ENCODE peak calls at places on chromosome 5, in nine cellular contexts. K, T, J, B, L, E, Z, C and Q are unnamed samples.

GRCh38 chr5:122192883-122193496 is 63.6 kb downstream of the ZNF474 start:
- DNase-seq in J (peak; percentile 67), T (no peak), Z (no peak), B (no peak), K (no peak), L (no peak), E (no peak), C (no peak), Q (peak; percentile 82)

GRCh38 chr5:133309981-133310630 is 258.3 kb downstream of the HSPA4 start:
- DNase-seq in T (no peak), E (no peak), K (no peak), B (no peak), L (no peak), Z (no peak), C (no peak), J (no peak), Q (no peak)

GRCh38 chr5:73812457-73812856 is 186.5 kb downstream of the ARHGEF28 start:
- DNase-seq in E (no peak), Z (no peak), J (no peak), B (no peak), C (no peak), T (no peak), L (no peak), K (no peak), Q (no peak)

GRCh38 chr5:71882826-71883744 is 164.0 kb downstream of the CARTPT start:
- DNase-seq in T (no peak), L (no peak), K (no peak), C (no peak), B (no peak), E (no peak), Z (no peak), J (peak; percentile 16), Q (peak; percentile 14)

GRCh38 chr5:148735301-148735700 is 81.0 kb upstream of the HTR4 start:
- DNase-seq in K (no peak), C (no peak), E (no peak), L (no peak), Z (no peak), T (no peak), J (no peak), B (no peak), Q (no peak)

GRCh38 chr5:76256116-76256889 is 146.8 kb upstream of the IQGAP2 start:
- DNase-seq in C (no peak), L (peak; percentile 50), J (peak; percentile 70), T (no peak), E (no peak), B (no peak), K (no peak), Z (peak; percentile 72), Q (peak; percentile 70)

GRCh38 chr5:173925449-173926071 is 37.4 kb downstream of the CPEB4 start:
- DNase-seq in L (peak; percentile 18), E (no peak), Z (no peak), B (peak; percentile 82), T (peak; percentile 30), C (no peak), K (no peak), J (no peak), Q (peak; percentile 61)

GRCh38 chr5:147906326-147907095 is at the start of gene C5orf46:
- DNase-seq in B (no peak), K (no peak), J (no peak), T (no peak), E (no peak), C (no peak), L (no peak), Z (no peak), Q (peak; percentile 53)

GRCh38 chr5:66987949-66988838 is 208.4 kb downstream of the CD180 start:
- DNase-seq in C (no peak), Z (no peak), L (no peak), E (no peak), K (no peak), B (no peak), T (no peak), J (no peak), Q (no peak)

GRCh38 chr5:54357371-54358058 is 47.1 kb upstream of the ARL15 start:
- DNase-seq in L (no peak), B (no peak), T (no peak), E (no peak), Z (no peak), C (no peak), K (no peak), J (no peak), Q (no peak)

GRCh38 chr5:68499952-68500351 is 284.4 kb downstream of the PIK3R1 start:
- DNase-seq in Z (no peak), K (no peak), E (no peak), L (no peak), B (no peak), T (no peak), J (no peak), C (no peak), Q (no peak)

GRCh38 chr5:1445313-1445894 is at the start of gene SLC6A3:
- DNase-seq in L (no peak), T (no peak), E (peak; percentile 65), B (no peak), J (no peak), C (peak; percentile 37), K (peak; percentile 67), Z (peak; percentile 91), Q (no peak)

GRCh38 chr5:10524376-10525123 is 39.3 kb upstream of the ANKRD33B start:
- DNase-seq in T (no peak), L (no peak), J (no peak), B (no peak), E (no peak), C (no peak), Z (no peak), K (no peak), Q (peak; percentile 76)

GRCh38 chr5:3343211-3343610 is 252.4 kb upstream of the IRX1 start:
- DNase-seq in B (peak; percentile 41), K (no peak), Z (no peak), J (no peak), T (no peak), C (no peak), E (no peak), L (no peak), Q (no peak)

GRCh38 chr5:131640043-131640856 is 5.2 kb upstream of the RAPGEF6 start:
- DNase-seq in E (no peak), J (no peak), B (no peak), Z (no peak), L (peak; percentile 30), K (no peak), C (no peak), T (no peak), Q (peak; percentile 25)

GRCh38 chr5:142664067-142664466 is 21.8 kb downstream of the FGF1 start:
- DNase-seq in E (no peak), C (peak; percentile 30), B (no peak), J (no peak), T (no peak), L (no peak), Z (no peak), K (no peak), Q (no peak)

GRCh38 chr5:181217111-181217804 is 5.8 kb upstream of the TRIM41 start:
- DNase-seq in L (peak; percentile 46), C (peak; percentile 77), E (peak; percentile 77), Z (peak; percentile 82), K (peak; percentile 69), T (peak; percentile 52), J (no peak), B (peak; percentile 89), Q (peak; percentile 50)

GRCh38 chr5:126594676-126595485 is at the start of gene ALDH7A1:
- DNase-seq in E (peak; percentile 91), B (peak; percentile 87), T (peak; percentile 92), Z (peak; percentile 99), L (no peak), K (peak; percentile 91), J (peak; percentile 87), C (peak; percentile 93), Q (peak; percentile 84)

DNA sequence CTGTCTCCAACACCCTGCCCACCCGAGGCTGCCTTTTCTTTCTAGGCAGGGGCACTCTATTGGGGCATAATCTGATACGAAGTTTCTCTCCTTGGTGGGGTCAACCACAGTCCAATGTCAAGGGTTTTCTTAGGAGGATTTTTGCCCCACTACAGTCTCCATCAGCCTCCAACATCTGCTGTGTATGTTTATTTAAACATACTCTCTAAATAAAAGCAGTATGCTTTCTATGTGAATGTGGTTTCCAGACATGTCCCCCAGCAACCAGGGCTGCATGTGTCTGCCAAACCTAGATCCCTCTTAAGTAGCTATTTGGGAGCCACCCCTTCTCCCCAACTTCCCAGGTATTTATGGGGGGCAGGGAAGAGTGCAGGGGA is 75.6 kb downstream of the NREP start:
- DNase-seq in B (no peak), L (no peak), K (no peak), J (no peak), Z (no peak), T (no peak), C (no peak), E (no peak), Q (peak; percentile 29)
- H3K27ac ChIP-seq in B (peak overlapping the region; percentile 19), L (no peak overlapping the region), K (no peak overlapping the region), J (no peak overlapping the region), Z (no peak overlapping the region), T (peak overlapping the region; percentile 67), C (no peak overlapping the region), E (no peak overlapping the region), Q (peak overlapping the region; percentile 94)

GRCh38 chr5:180128671-180129261 is 57.2 kb upstream of the RNF130 start:
- DNase-seq in C (no peak), Z (no peak), J (no peak), T (no peak), K (peak; percentile 46), E (no peak), L (no peak), B (peak; percentile 61), Q (no peak)

GRCh38 chr5:180130291-180130869 is 58.8 kb upstream of the RNF130 start:
- DNase-seq in C (peak; percentile 40), L (no peak), K (peak; percentile 35), J (no peak), T (no peak), E (peak; percentile 40), B (peak; percentile 62), Z (peak; percentile 31), Q (no peak)

GRCh38 chr5:180127682-180128670 is 56.4 kb upstream of the RNF130 start:
- DNase-seq in K (peak; percentile 46), B (peak; percentile 63), Z (peak; percentile 34), L (no peak), T (no peak), J (peak; percentile 3), E (peak; percentile 56), C (peak; percentile 59), Q (no peak)

GRCh38 chr5:180129291-180130190 is 58.0 kb upstream of the RNF130 start:
- DNase-seq in L (no peak), K (peak; percentile 40), T (no peak), C (no peak), J (no peak), E (peak; percentile 53), B (peak; percentile 63), Z (no peak), Q (no peak)

GRCh38 chr5:180126716-180127681 is 55.4 kb upstream of the RNF130 start:
- DNase-seq in T (peak; percentile 42), L (no peak), Z (peak; percentile 61), J (no peak), K (peak; percentile 84), C (no peak), B (peak; percentile 85), E (peak; percentile 72), Q (no peak)
- TF ChIP-seq CTCF in T (peak; percentile 83), L (peak; percentile 77), Z (peak; percentile 93), J (peak; percentile 45), K (peak; percentile 84), C (peak; percentile 38), B (peak; percentile 48), E (peak; percentile 81), Q (peak; percentile 77)

GRCh38 chr5:139186293-139186692 is 11.9 kb downstream of the SIL1 start:
- DNase-seq in B (no peak), E (no peak), K (no peak), Z (no peak), T (no peak), J (no peak), C (no peak), L (no peak), Q (no peak)
- H3K27ac ChIP-seq in B (no peak overlapping the region), E (no peak overlapping the region), K (no peak overlapping the region), Z (no peak overlapping the region), T (no peak overlapping the region), J (no peak overlapping the region), C (no peak overlapping the region), L (no peak overlapping the region), Q (no peak overlapping the region)

GRCh38 chr5:158284242-158284641 is 425.3 kb upstream of the CLINT1 start:
- DNase-seq in J (no peak), B (no peak), Z (no peak), K (no peak), E (no peak), L (no peak), C (no peak), T (no peak), Q (no peak)
- TF ChIP-seq CTCF in J (no peak), B (no peak), Z (peak; percentile 35), K (no peak), E (no peak), L (no peak), C (no peak), T (no peak), Q (peak; percentile 29)